ENCODE peak calls at places on chromosomes 12 and 14, in five cellular contexts. One of them, this sample, is unnamed. For H3K4me1, the result is how much of the 10 kb centered on the place peaks cover.

GRCh38 chr14:102018251-102018650 is 53.9 kb downstream of the DYNC1H1 start:
- DNase-seq in lung: no peak
- DNase-seq in HAP-1: no peak
- DNase-seq in transverse colon: no peak
- DNase-seq in CD8-positive, alpha-beta T cell: no peak
- DNase-seq in this sample: no peak

GRCh38 chr12:126784328-126784921 is 1482.5 kb upstream of the TMEM132C start:
- DNase-seq in CD8-positive, alpha-beta T cell: peak
- DNase-seq in HAP-1: no peak
- DNase-seq in transverse colon: peak
- DNase-seq in lung: no peak
- DNase-seq in this sample: peak

GRCh38 chr14:103016071-103016470 is 41.3 kb downstream of the CDC42BPB start:
- DNase-seq in HAP-1: no peak
- DNase-seq in transverse colon: no peak
- DNase-seq in lung: no peak
- DNase-seq in CD8-positive, alpha-beta T cell: no peak
- DNase-seq in this sample: no peak

GRCh38 chr12:50618864-50619609 is 114.3 kb downstream of the DIP2B start:
- DNase-seq in transverse colon: peak
- DNase-seq in CD8-positive, alpha-beta T cell: no peak
- DNase-seq in HAP-1: no peak
- DNase-seq in lung: no peak
- DNase-seq in this sample: peak

GRCh38 chr12:31715283-31715825 is 13.5 kb downstream of the AMN1 start:
- DNase-seq in lung: no peak
- DNase-seq in transverse colon: no peak
- DNase-seq in CD8-positive, alpha-beta T cell: no peak
- DNase-seq in HAP-1: no peak
- DNase-seq in this sample: peak

GRCh38 chr12:20101046-20101445 is 267.3 kb upstream of the PDE3A start:
- DNase-seq in HAP-1: no peak
- DNase-seq in lung: no peak
- DNase-seq in transverse colon: no peak
- DNase-seq in CD8-positive, alpha-beta T cell: no peak
- DNase-seq in this sample: no peak

GRCh38 chr14:69812725-69813124 is 15.7 kb upstream of the SLC10A1 start:
- DNase-seq in HAP-1: peak
- DNase-seq in CD8-positive, alpha-beta T cell: no peak
- DNase-seq in transverse colon: peak
- DNase-seq in lung: no peak
- DNase-seq in this sample: peak

GRCh38 chr12:116381744-116382455 is 104.4 kb upstream of the MED13L start:
- DNase-seq in transverse colon: no peak
- DNase-seq in lung: no peak
- DNase-seq in CD8-positive, alpha-beta T cell: no peak
- DNase-seq in HAP-1: peak
- DNase-seq in this sample: peak

GRCh38 chr12:3040663-3041544 is 36.3 kb upstream of the TSPAN9 start:
- DNase-seq in lung: no peak
- DNase-seq in HAP-1: no peak
- DNase-seq in CD8-positive, alpha-beta T cell: no peak
- DNase-seq in transverse colon: no peak
- DNase-seq in this sample: no peak

GRCh38 chr12:57740656-57741412 is 2.3 kb upstream of the AGAP2 start:
- DNase-seq in lung: no peak
- DNase-seq in HAP-1: no peak
- DNase-seq in CD8-positive, alpha-beta T cell: peak
- DNase-seq in transverse colon: peak
- DNase-seq in this sample: no peak

GRCh38 chr12:57739387-57739786 is 845 bp upstream of the AGAP2 start:
- DNase-seq in HAP-1: no peak
- DNase-seq in lung: no peak
- DNase-seq in transverse colon: no peak
- DNase-seq in CD8-positive, alpha-beta T cell: no peak
- DNase-seq in this sample: no peak

GRCh38 chr12:57738661-57739237 is at the start of gene AGAP2:
- DNase-seq in lung: no peak
- DNase-seq in CD8-positive, alpha-beta T cell: no peak
- DNase-seq in HAP-1: no peak
- DNase-seq in transverse colon: no peak
- DNase-seq in this sample: no peak

GRCh38 chr12:57741413-57741789 is 2.9 kb upstream of the AGAP2 start:
- DNase-seq in transverse colon: no peak
- DNase-seq in CD8-positive, alpha-beta T cell: no peak
- DNase-seq in lung: no peak
- DNase-seq in HAP-1: no peak
- DNase-seq in this sample: no peak

GRCh38 chr12:57739914-57740538 is 1.5 kb upstream of the AGAP2 start:
- DNase-seq in lung: no peak
- DNase-seq in transverse colon: no peak
- DNase-seq in HAP-1: no peak
- DNase-seq in CD8-positive, alpha-beta T cell: no peak
- DNase-seq in this sample: no peak
- H3K4me1 ChIP-seq in lung: under half
- H3K4me1 ChIP-seq in transverse colon: under half
- H3K4me1 ChIP-seq in HAP-1: under half
- H3K4me1 ChIP-seq in CD8-positive, alpha-beta T cell: under half
- H3K4me1 ChIP-seq in this sample: under half

GRCh38 chr12:14280921-14281320 is 84.6 kb upstream of the ATF7IP start:
- DNase-seq in CD8-positive, alpha-beta T cell: no peak
- DNase-seq in HAP-1: no peak
- DNase-seq in transverse colon: no peak
- DNase-seq in lung: no peak
- DNase-seq in this sample: no peak

GRCh38 chr12:14279845-14280244 is 85.6 kb upstream of the ATF7IP start:
- DNase-seq in transverse colon: no peak
- DNase-seq in CD8-positive, alpha-beta T cell: no peak
- DNase-seq in lung: no peak
- DNase-seq in HAP-1: no peak
- DNase-seq in this sample: no peak

GRCh38 chr12:14283489-14284144 is 81.9 kb upstream of the ATF7IP start:
- DNase-seq in lung: no peak
- DNase-seq in CD8-positive, alpha-beta T cell: no peak
- DNase-seq in HAP-1: peak
- DNase-seq in transverse colon: no peak
- DNase-seq in this sample: no peak

GRCh38 chr12:14281539-14281938 is 83.9 kb upstream of the ATF7IP start:
- DNase-seq in HAP-1: no peak
- DNase-seq in CD8-positive, alpha-beta T cell: no peak
- DNase-seq in lung: no peak
- DNase-seq in transverse colon: no peak
- DNase-seq in this sample: no peak

DNA sequence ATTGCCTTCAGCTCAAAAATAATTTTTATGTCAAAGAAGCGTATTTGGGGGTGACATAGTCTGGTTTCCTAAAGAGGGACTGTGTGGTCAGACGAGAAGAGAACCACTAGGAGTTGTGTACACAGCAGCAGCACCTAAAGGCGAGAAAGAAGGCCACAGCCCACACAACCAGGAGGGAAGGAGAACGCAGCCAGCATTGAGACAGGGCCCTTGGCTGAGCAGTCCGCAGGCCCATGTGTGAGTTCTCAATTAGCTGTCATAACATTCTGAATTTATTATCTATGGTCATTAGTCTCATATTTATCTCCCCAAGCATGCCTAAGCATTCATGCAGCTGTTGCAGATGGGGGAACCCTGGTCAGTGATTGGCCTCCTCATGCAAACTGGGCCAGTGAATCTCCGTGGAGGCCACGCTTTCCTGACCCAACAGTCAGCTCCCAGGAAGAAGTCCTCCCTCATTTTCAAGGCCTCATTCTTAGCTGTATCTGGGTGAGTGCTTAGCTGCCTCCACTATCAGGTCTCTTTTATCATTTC is 81.2 kb upstream of the ATF7IP start:
- DNase-seq in lung: no peak
- DNase-seq in CD8-positive, alpha-beta T cell: no peak
- DNase-seq in transverse colon: no peak
- DNase-seq in HAP-1: no peak
- DNase-seq in this sample: no peak
- H3K4me3 ChIP-seq in lung: no peak
- H3K4me3 ChIP-seq in CD8-positive, alpha-beta T cell: no peak
- H3K4me3 ChIP-seq in transverse colon: no peak
- H3K4me3 ChIP-seq in HAP-1: no peak
- H3K4me3 ChIP-seq in this sample: no peak

DNA sequence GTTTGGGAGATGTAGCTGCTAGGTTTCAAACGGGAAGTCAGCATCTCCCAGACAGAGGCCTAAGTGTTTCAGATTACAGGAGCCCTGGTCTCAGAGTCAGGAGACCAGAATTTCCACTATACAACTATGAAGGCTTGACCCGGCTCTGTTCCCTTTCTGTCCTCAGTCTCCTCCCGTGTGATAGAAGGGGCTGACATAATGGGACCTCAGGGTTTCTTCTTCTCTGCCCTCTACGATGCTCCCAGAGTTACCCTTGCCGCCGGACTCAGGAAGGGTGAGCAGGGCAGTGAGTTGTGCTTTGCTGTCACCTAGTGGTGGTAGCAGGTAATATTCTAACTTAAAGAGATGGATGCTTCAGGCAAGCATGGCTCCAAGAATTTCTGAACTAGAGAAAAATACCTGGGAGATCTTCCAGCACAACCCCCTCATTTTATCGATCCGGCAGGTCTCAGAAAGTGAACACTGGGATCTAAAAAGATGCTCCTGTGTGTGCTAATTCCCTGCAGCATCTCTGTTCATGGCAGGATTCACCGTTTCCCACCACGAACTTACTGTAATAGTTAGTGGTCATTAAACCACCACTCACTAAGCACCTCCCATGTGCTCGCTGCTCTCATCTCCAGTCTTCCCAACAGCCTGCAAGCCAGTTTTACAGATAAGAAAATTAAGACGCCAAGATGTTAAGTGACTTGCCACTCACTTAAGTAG is 84.4 kb downstream of the VWF start:
- DNase-seq in transverse colon: peak
- DNase-seq in HAP-1: peak
- DNase-seq in CD8-positive, alpha-beta T cell: peak
- DNase-seq in lung: peak
- DNase-seq in this sample: peak
- H3K4me1 ChIP-seq in transverse colon: under half
- H3K4me1 ChIP-seq in HAP-1: under half
- H3K4me1 ChIP-seq in CD8-positive, alpha-beta T cell: under half
- H3K4me1 ChIP-seq in lung: under half
- H3K4me1 ChIP-seq in this sample: under half

DNA sequence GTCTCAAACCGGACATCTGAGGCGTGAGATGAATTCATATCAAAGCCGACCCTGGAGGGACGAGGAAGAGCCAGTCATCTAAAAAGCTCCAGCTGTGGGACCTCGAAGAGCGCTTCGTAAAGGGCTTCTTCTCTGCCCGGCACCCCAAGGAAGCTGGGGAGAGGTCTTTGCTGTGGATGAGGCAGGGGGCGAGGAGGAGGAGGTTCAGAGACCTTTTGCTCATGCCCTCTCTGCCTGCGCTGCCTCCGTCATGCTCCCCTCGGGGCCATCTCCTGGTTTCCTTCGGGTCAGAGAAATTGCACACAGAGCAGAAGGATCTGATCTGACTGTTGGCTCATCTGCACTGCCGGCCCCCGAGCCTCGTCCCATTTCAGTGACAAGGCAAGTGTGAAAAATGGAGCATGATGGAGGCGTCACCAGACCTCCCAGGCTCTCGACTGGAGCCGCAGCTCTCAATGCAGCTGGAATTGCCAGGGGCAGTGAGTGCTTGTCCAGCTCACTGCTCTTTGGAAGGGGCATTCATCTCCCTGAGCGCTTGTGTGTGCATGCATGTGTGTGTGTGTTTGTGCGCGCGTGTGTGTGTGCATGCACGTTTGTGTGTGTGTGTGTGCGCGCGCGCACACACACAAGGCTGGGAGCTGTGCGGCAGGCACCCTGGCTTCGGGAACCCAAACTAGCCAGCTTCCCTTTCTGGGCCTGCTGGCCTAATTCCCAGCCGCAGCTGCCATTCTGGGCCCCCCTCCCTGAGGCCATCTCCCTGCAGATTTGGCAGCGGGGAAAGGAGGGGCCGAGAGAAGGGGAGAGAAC is 9.2 kb downstream of the CABP1 start:
- DNase-seq in CD8-positive, alpha-beta T cell: no peak
- DNase-seq in lung: no peak
- DNase-seq in transverse colon: no peak
- DNase-seq in HAP-1: no peak
- DNase-seq in this sample: no peak
- H3K4me3 ChIP-seq in CD8-positive, alpha-beta T cell: no peak
- H3K4me3 ChIP-seq in lung: no peak
- H3K4me3 ChIP-seq in transverse colon: peak
- H3K4me3 ChIP-seq in HAP-1: no peak
- H3K4me3 ChIP-seq in this sample: no peak

GRCh38 chr12:79900951-79901350 is 33.9 kb downstream of the PPP1R12A start:
- DNase-seq in HAP-1: no peak
- DNase-seq in transverse colon: no peak
- DNase-seq in lung: no peak
- DNase-seq in CD8-positive, alpha-beta T cell: no peak
- DNase-seq in this sample: no peak

GRCh38 chr12:79895804-79896203 is 39.1 kb downstream of the PPP1R12A start:
- DNase-seq in transverse colon: no peak
- DNase-seq in lung: no peak
- DNase-seq in HAP-1: no peak
- DNase-seq in CD8-positive, alpha-beta T cell: no peak
- DNase-seq in this sample: no peak

GRCh38 chr12:79901506-79901905 is 33.4 kb downstream of the PPP1R12A start:
- DNase-seq in CD8-positive, alpha-beta T cell: no peak
- DNase-seq in lung: no peak
- DNase-seq in transverse colon: no peak
- DNase-seq in HAP-1: no peak
- DNase-seq in this sample: no peak

GRCh38 chr12:79897617-79898016 is 37.3 kb downstream of the PPP1R12A start:
- DNase-seq in HAP-1: no peak
- DNase-seq in lung: no peak
- DNase-seq in CD8-positive, alpha-beta T cell: no peak
- DNase-seq in transverse colon: no peak
- DNase-seq in this sample: no peak

GRCh38 chr12:79900199-79900598 is 34.7 kb downstream of the PPP1R12A start:
- DNase-seq in CD8-positive, alpha-beta T cell: no peak
- DNase-seq in lung: no peak
- DNase-seq in transverse colon: no peak
- DNase-seq in HAP-1: no peak
- DNase-seq in this sample: no peak
- H3K4me1 ChIP-seq in CD8-positive, alpha-beta T cell: under half
- H3K4me1 ChIP-seq in lung: under half
- H3K4me1 ChIP-seq in transverse colon: under half
- H3K4me1 ChIP-seq in HAP-1: under half
- H3K4me1 ChIP-seq in this sample: under half

DNA sequence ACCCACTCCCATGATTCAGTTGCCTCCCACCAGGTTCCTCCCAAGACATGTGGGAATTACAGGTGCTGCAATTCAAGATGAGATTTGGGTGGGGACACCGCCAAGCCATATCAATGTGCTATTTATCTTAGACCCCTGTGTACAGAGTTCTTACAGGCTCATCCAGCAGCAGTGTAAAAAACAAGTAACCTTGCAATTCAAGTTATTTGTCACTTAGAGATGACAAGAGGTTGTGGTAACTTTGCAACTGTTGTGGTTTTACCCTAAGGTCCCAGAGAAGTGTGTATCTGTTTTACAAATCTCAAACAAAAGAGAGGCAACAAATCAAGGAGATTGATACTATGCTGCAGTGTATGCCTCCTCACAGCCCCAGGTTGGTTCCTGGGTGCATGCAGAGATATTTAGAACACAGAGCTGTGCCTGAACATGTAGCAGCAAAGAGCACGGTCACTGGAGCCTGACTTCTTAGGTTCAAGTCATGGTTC is 11.5 kb upstream of the HELB start:
- DNase-seq in transverse colon: no peak
- DNase-seq in lung: no peak
- DNase-seq in HAP-1: no peak
- DNase-seq in CD8-positive, alpha-beta T cell: peak
- DNase-seq in this sample: no peak
- H3K4me3 ChIP-seq in transverse colon: no peak
- H3K4me3 ChIP-seq in lung: no peak
- H3K4me3 ChIP-seq in HAP-1: no peak
- H3K4me3 ChIP-seq in CD8-positive, alpha-beta T cell: no peak
- H3K4me3 ChIP-seq in this sample: no peak

GRCh38 chr14:32472081-32472480 is 143.0 kb downstream of the AKAP6 start:
- DNase-seq in CD8-positive, alpha-beta T cell: no peak
- DNase-seq in lung: no peak
- DNase-seq in transverse colon: no peak
- DNase-seq in HAP-1: no peak
- DNase-seq in this sample: no peak
- H3K4me1 ChIP-seq in CD8-positive, alpha-beta T cell: under half
- H3K4me1 ChIP-seq in lung: under half
- H3K4me1 ChIP-seq in transverse colon: under half
- H3K4me1 ChIP-seq in HAP-1: under half
- H3K4me1 ChIP-seq in this sample: under half